ENCODE peak calls at places on chromosomes 4 and X, in four cellular contexts. G is nephron progenitor cell, J is lower leg skin, W is adipocyte. H is an unnamed sample.

GRCh38 chr4:10998826-10999225 is 314.3 kb upstream of the CLNK start:
- DNase-seq in J (no peak), G (no peak), W (no peak), H (no peak)

GRCh38 chr4:113153529-113154101 is 104.2 kb downstream of the ANK2 start:
- DNase-seq in W (peak), G (no peak), J (no peak), H (no peak)

GRCh38 chr4:10118355-10119004 is 1.9 kb upstream of the WDR1 start:
- DNase-seq in G (no peak), W (no peak), J (no peak), H (peak)

GRCh38 chrX:135893294-135893817 is at the start of the genes CT45A10 and SAGE1:
- DNase-seq in G (no peak), W (no peak), J (no peak), H (no peak)

GRCh38 chrX:100368167-100368566 is 41.9 kb downstream of the PCDH19 start:
- DNase-seq in G (peak), W (no peak), J (no peak), H (peak)

GRCh38 chr4:89357346-89357745 is 49.7 kb upstream of the GPRIN3 start:
- DNase-seq in W (no peak), J (no peak), G (no peak), H (no peak)

GRCh38 chr4:129515356-129515755 is 419.4 kb downstream of the C4orf33 start:
- DNase-seq in J (no peak), G (no peak), W (no peak), H (no peak)

GRCh38 chrX:25018682-25019081 is 2.9 kb upstream of the ARX start:
- DNase-seq in G (no peak), J (no peak), W (no peak), H (no peak)

GRCh38 chrX:1528186-1528883 is 8.7 kb downstream of the P2RY8 start:
- DNase-seq in G (no peak), J (no peak), W (no peak), H (no peak)

GRCh38 chrX:93868289-93868985 is 194.4 kb downstream of the FAM133A start:
- DNase-seq in J (no peak), G (no peak), W (no peak), H (no peak)

H was measured in stimulated activated naive CD8-positive, alpha-beta T cell treated with anti-CD3 and anti-CD28 coated beads, Interleukin-15, amount 100 ng/mL, for 72 hours.